ENCODE peak calls at places on chromosomes 12 and 14, in ten cellular contexts. Q, O, K, R, L, A, U, N, M and Y are unnamed samples.

GRCh38 chr14:38139926-38140325 is 67.8 kb upstream of the SSTR1 start:
- DNase-seq in N (no peak), Q (no peak), R (no peak), A (no peak), L (no peak), U (no peak), K (no peak), M (peak; percentile 50), O (no peak), Y (no peak)

GRCh38 chr12:98352218-98352811 is 163.1 kb upstream of the TMPO start:
- DNase-seq in R (peak; percentile 43), O (no peak), N (no peak), U (no peak), A (no peak), K (no peak), M (no peak), Q (no peak), L (no peak), Y (no peak)

GRCh38 chr14:80987235-80988032 is 32.0 kb downstream of the TSHR start:
- DNase-seq in U (peak; percentile 84), N (peak; percentile 64), R (peak; percentile 85), A (peak; percentile 76), O (peak; percentile 61), Q (peak; percentile 68), K (no peak), L (peak; percentile 17), M (peak; percentile 95), Y (peak; percentile 58)

GRCh38 chr12:40208707-40209106 is 16.1 kb upstream of the LRRK2 start:
- DNase-seq in A (no peak), K (no peak), N (peak; percentile 54), R (no peak), O (no peak), Q (no peak), L (no peak), M (no peak), U (no peak), Y (no peak)

GRCh38 chr14:70821581-70821915 is 12.2 kb upstream of the MAP3K9 start:
- DNase-seq in R (no peak), K (no peak), M (no peak), U (no peak), L (no peak), Q (no peak), N (no peak), A (no peak), O (no peak), Y (no peak)

GRCh38 chr12:29702972-29703371 is 80.8 kb downstream of the TMTC1 start:
- DNase-seq in N (no peak), R (no peak), Q (no peak), A (no peak), M (no peak), L (no peak), U (no peak), O (no peak), K (no peak), Y (no peak)

GRCh38 chr12:54140958-54141388 is 47.8 kb downstream of the SMUG1 start:
- DNase-seq in Q (peak; percentile 48), U (no peak), O (no peak), L (peak; percentile 54), A (no peak), K (no peak), R (peak; percentile 54), N (peak; percentile 59), M (no peak), Y (no peak)

GRCh38 chr14:38605193-38606114 is 349.6 kb upstream of the CLEC14A start:
- DNase-seq in U (no peak), R (no peak), K (no peak), A (no peak), M (peak; percentile 62), L (no peak), O (no peak), N (no peak), Q (peak; percentile 6), Y (no peak)

GRCh38 chr14:55212611-55213010 is 21.2 kb upstream of the DLGAP5 start:
- DNase-seq in U (no peak), N (no peak), M (peak; percentile 94), O (no peak), Q (no peak), R (no peak), A (no peak), L (no peak), K (no peak), Y (peak; percentile 81)

GRCh38 chr14:49727171-49727570 is 34.3 kb downstream of the KLHDC1 start:
- DNase-seq in L (no peak), U (no peak), N (no peak), Q (no peak), K (no peak), R (no peak), O (no peak), A (no peak), M (no peak), Y (no peak)

GRCh38 chr14:92863281-92863680 is 59.7 kb upstream of the CHGA start:
- DNase-seq in U (no peak), R (no peak), N (no peak), A (no peak), Q (no peak), M (no peak), K (no peak), L (no peak), O (no peak), Y (no peak)

GRCh38 chr14:34981743-34982420 is 910 bp upstream of the SRP54 start:
- DNase-seq in L (no peak), Q (peak; percentile 64), R (peak; percentile 53), N (peak; percentile 22), O (no peak), A (peak; percentile 55), K (no peak), M (peak; percentile 83), U (peak; percentile 67), Y (peak; percentile 65)

GRCh38 chr14:54600685-54601084 is 33.8 kb downstream of the SAMD4A start:
- DNase-seq in A (no peak), M (no peak), O (no peak), K (no peak), U (no peak), L (no peak), N (no peak), Q (no peak), R (peak; percentile 37), Y (no peak)

GRCh38 chr12:576613-577110 is 86.6 kb downstream of the NINJ2 start:
- DNase-seq in O (no peak), Q (no peak), N (no peak), R (no peak), U (no peak), L (no peak), M (no peak), A (no peak), K (no peak), Y (no peak)
- H3K4me3 ChIP-seq in O (no peak overlapping the region), Q (no peak overlapping the region), N (peak overlapping the region; percentile 28), R (no peak overlapping the region), U (no peak overlapping the region), L (peak overlapping the region; percentile 48), M (no peak overlapping the region), A (no peak overlapping the region), K (no peak overlapping the region), Y (no peak overlapping the region)

DNA sequence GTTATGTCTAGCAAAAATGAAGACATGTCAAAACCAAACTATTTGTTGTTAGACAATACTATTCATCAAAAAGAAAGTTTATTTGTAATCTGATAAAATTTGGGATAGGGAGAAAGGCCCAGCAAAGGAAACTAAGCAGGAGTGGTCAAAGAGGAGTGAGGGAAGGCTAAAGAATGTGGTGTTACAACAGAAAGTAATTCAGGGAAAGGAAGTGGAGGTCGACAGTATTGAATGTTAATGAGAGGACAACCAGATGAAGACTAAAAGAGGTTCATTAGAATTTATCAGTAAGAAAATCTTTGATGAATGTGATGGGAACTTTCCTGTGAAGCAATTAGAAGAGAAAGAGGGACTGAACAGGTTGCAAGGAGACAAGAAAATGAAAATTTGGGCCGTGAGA is 33.9 kb downstream of the PLCZ1 start:
- DNase-seq in K (no peak), R (no peak), N (no peak), O (no peak), U (no peak), L (no peak), A (no peak), M (no peak), Q (no peak), Y (no peak)
- H3K27me3 ChIP-seq in K (no peaks in the 10 kb centered on the region), R (no peaks in the 10 kb centered on the region), N (no peaks in the 10 kb centered on the region), O (no peaks in the 10 kb centered on the region), U (no peaks in the 10 kb centered on the region), L (no peaks in the 10 kb centered on the region), A (no peaks in the 10 kb centered on the region), M (no peaks in the 10 kb centered on the region), Q (no peaks in the 10 kb centered on the region), Y (no peaks in the 10 kb centered on the region)

GRCh38 chr14:104025481-104025975 is 60.0 kb upstream of the ASPG start:
- DNase-seq in O (no peak), L (no peak), K (no peak), M (no peak), N (no peak), Q (no peak), R (no peak), U (no peak), A (no peak), Y (no peak)
- H3K4me3 ChIP-seq in O (no peak overlapping the region), L (no peak overlapping the region), K (no peak overlapping the region), M (no peak overlapping the region), N (no peak overlapping the region), Q (no peak overlapping the region), R (no peak overlapping the region), U (no peak overlapping the region), A (no peak overlapping the region), Y (no peak overlapping the region)

GRCh38 chr12:68264864-68265256 is 11.5 kb upstream of the IL22 start:
- DNase-seq in K (no peak), Q (no peak), U (no peak), L (no peak), O (no peak), A (no peak), N (no peak), R (no peak), M (no peak), Y (no peak)

GRCh38 chr12:68261947-68262346 is 8.5 kb upstream of the IL22 start:
- DNase-seq in A (no peak), N (no peak), M (no peak), K (no peak), O (no peak), Q (no peak), R (no peak), U (no peak), L (no peak), Y (no peak)

GRCh38 chr12:68263366-68263765 is 10.0 kb upstream of the IL22 start:
- DNase-seq in Q (no peak), L (no peak), R (no peak), N (no peak), U (no peak), K (no peak), M (no peak), O (no peak), A (no peak), Y (no peak)

GRCh38 chr12:68267892-68268396 is 14.5 kb upstream of the IL22 start:
- DNase-seq in K (no peak), N (no peak), U (no peak), Q (no peak), O (no peak), A (no peak), R (no peak), M (peak; percentile 31), L (no peak), Y (no peak)

DNA sequence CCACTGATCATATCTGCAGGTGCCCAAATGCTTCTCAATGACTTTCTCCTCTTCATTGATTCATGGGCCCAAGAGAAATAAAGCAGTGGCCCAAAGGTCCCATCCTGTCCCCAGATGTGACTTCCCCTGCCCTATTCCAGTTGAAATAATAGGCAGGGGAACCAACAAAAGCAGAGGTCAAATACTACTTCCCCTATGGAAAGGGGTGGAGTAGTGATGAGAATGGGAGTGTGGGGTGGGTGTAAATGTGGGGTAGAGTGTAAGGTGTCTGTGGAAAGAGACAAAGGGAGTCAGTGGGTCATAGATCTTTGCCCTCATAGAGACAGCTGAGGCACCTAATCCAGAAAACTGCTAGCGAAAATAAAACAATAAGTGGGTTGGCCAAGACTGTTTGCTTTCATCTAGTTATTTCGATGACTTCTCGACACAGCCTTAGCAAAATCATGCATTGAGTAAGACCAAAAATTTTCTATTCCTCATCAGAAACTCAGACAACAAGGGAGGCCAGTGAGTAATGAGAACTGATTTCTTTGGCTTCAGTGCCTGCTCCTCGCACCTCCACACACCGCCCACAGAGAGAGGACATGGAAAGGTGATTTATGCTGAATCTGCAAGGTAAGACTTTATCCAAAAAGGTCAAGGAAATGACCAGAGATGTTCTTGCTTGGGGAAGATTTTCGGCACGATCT is 10.9 kb upstream of the IL22 start:
- DNase-seq in M (no peak), R (no peak), N (no peak), U (no peak), L (no peak), Q (no peak), A (no peak), O (no peak), K (no peak), Y (no peak)
- H3K27me3 ChIP-seq in M (no peaks in the 10 kb centered on the region), R (no peaks in the 10 kb centered on the region), N (no peaks in the 10 kb centered on the region), U (peaks cover 14% of the 10 kb centered on the region), L (no peaks in the 10 kb centered on the region), Q (no peaks in the 10 kb centered on the region), A (no peaks in the 10 kb centered on the region), O (no peaks in the 10 kb centered on the region), K (no peaks in the 10 kb centered on the region), Y (peaks cover 5% of the 10 kb centered on the region)